ENCODE peak calls at places on chromosomes 7 and 10, in eight cellular contexts. One of them, this sample, is unnamed.

GRCh38 chr7:133904766-133905165 is 222.4 kb upstream of the LRGUK start:
- DNase-seq in HepG2: no peak
- DNase-seq in stomach: no peak
- DNase-seq in uterus: no peak
- DNase-seq in endothelial cell of umbilical vein: peak; percentile 23
- DNase-seq in GM12892: no peak
- DNase-seq in H54: no peak
- DNase-seq in A549: no peak
- DNase-seq in this sample: no peak

GRCh38 chr10:61836888-61837747 is 64.4 kb upstream of the ARID5B start:
- DNase-seq in GM12892: no peak
- DNase-seq in endothelial cell of umbilical vein: peak; percentile 78
- DNase-seq in HepG2: peak; percentile 90
- DNase-seq in H54: peak; percentile 30
- DNase-seq in A549: peak; percentile 47
- DNase-seq in stomach: no peak
- DNase-seq in uterus: no peak
- DNase-seq in this sample: no peak

GRCh38 chr10:22427890-22428571 is 82.7 kb downstream of the SPAG6 start:
- DNase-seq in HepG2: no peak
- DNase-seq in GM12892: no peak
- DNase-seq in endothelial cell of umbilical vein: peak; percentile 77
- DNase-seq in uterus: no peak
- DNase-seq in stomach: no peak
- DNase-seq in A549: peak; percentile 52
- DNase-seq in H54: peak; percentile 21
- DNase-seq in this sample: no peak

GRCh38 chr10:80541144-80541750 is 3.5 kb downstream of the SH2D4B start:
- DNase-seq in A549: no peak
- DNase-seq in endothelial cell of umbilical vein: peak; percentile 57
- DNase-seq in GM12892: no peak
- DNase-seq in uterus: no peak
- DNase-seq in stomach: no peak
- DNase-seq in H54: no peak
- DNase-seq in HepG2: no peak
- DNase-seq in this sample: no peak

GRCh38 chr7:92623544-92623943 is 33.4 kb upstream of the FAM133B start:
- DNase-seq in endothelial cell of umbilical vein: no peak
- DNase-seq in A549: no peak
- DNase-seq in H54: no peak
- DNase-seq in stomach: no peak
- DNase-seq in uterus: no peak
- DNase-seq in HepG2: no peak
- DNase-seq in GM12892: no peak
- DNase-seq in this sample: no peak

GRCh38 chr7:39616138-39616537 is 7.2 kb upstream of the RALA start:
- DNase-seq in A549: no peak
- DNase-seq in uterus: no peak
- DNase-seq in H54: peak; percentile 55
- DNase-seq in GM12892: no peak
- DNase-seq in stomach: no peak
- DNase-seq in endothelial cell of umbilical vein: no peak
- DNase-seq in HepG2: no peak
- DNase-seq in this sample: no peak

GRCh38 chr10:128854965-128855364 is 612.1 kb upstream of the MGMT start:
- DNase-seq in H54: no peak
- DNase-seq in uterus: peak; percentile 77
- DNase-seq in A549: no peak
- DNase-seq in GM12892: no peak
- DNase-seq in endothelial cell of umbilical vein: peak; percentile 4
- DNase-seq in stomach: peak; percentile 86
- DNase-seq in HepG2: peak; percentile 70
- DNase-seq in this sample: peak; percentile 83

GRCh38 chr7:116977172-116977571 is 23.9 kb downstream of the ST7 start:
- DNase-seq in A549: no peak
- DNase-seq in uterus: no peak
- DNase-seq in GM12892: no peak
- DNase-seq in H54: no peak
- DNase-seq in stomach: no peak
- DNase-seq in HepG2: no peak
- DNase-seq in endothelial cell of umbilical vein: no peak
- DNase-seq in this sample: no peak

GRCh38 chr7:88243345-88243909 is 23.6 kb upstream of the SRI start:
- DNase-seq in endothelial cell of umbilical vein: peak; percentile 75
- DNase-seq in stomach: no peak
- DNase-seq in HepG2: peak; percentile 21
- DNase-seq in GM12892: no peak
- DNase-seq in H54: no peak
- DNase-seq in A549: peak; percentile 25
- DNase-seq in uterus: no peak
- DNase-seq in this sample: peak; percentile 52

GRCh38 chr10:92727550-92727949 is 37.8 kb downstream of the HHEX start:
- DNase-seq in uterus: no peak
- DNase-seq in A549: no peak
- DNase-seq in stomach: no peak
- DNase-seq in H54: no peak
- DNase-seq in GM12892: no peak
- DNase-seq in HepG2: peak; percentile 28
- DNase-seq in endothelial cell of umbilical vein: peak; percentile 5
- DNase-seq in this sample: no peak

GRCh38 chr7:25105911-25106310 is 19.1 kb downstream of the CYCS start:
- DNase-seq in A549: no peak
- DNase-seq in stomach: no peak
- DNase-seq in HepG2: no peak
- DNase-seq in endothelial cell of umbilical vein: no peak
- DNase-seq in GM12892: no peak
- DNase-seq in H54: no peak
- DNase-seq in uterus: no peak
- DNase-seq in this sample: no peak

GRCh38 chr10:92419740-92420553 is 129.0 kb downstream of the MARCHF5 start:
- DNase-seq in GM12892: no peak
- DNase-seq in A549: no peak
- DNase-seq in H54: no peak
- DNase-seq in endothelial cell of umbilical vein: peak; percentile 38
- DNase-seq in uterus: no peak
- DNase-seq in stomach: peak; percentile 52
- DNase-seq in HepG2: peak; percentile 42
- DNase-seq in this sample: peak; percentile 33

GRCh38 chr10:16832351-16833080 is 15.3 kb upstream of the RSU1 start:
- DNase-seq in H54: peak; percentile 63
- DNase-seq in endothelial cell of umbilical vein: peak; percentile 98
- DNase-seq in HepG2: no peak
- DNase-seq in A549: no peak
- DNase-seq in stomach: peak; percentile 62
- DNase-seq in uterus: peak; percentile 45
- DNase-seq in GM12892: no peak
- DNase-seq in this sample: no peak

GRCh38 chr10:70699659-70700174 is 27.4 kb downstream of the ADAMTS14 start:
- DNase-seq in stomach: no peak
- DNase-seq in H54: peak; percentile 31
- DNase-seq in HepG2: peak; percentile 9
- DNase-seq in GM12892: no peak
- DNase-seq in uterus: no peak
- DNase-seq in endothelial cell of umbilical vein: no peak
- DNase-seq in A549: no peak
- DNase-seq in this sample: no peak

GRCh38 chr10:95566121-95566520 is 5.0 kb upstream of the SORBS1 start:
- DNase-seq in HepG2: no peak
- DNase-seq in A549: no peak
- DNase-seq in GM12892: no peak
- DNase-seq in stomach: no peak
- DNase-seq in endothelial cell of umbilical vein: no peak
- DNase-seq in uterus: no peak
- DNase-seq in H54: no peak
- DNase-seq in this sample: no peak

GRCh38 chr10:103456074-103456660 is 2.5 kb downstream of the CALHM1 start:
- DNase-seq in stomach: no peak
- DNase-seq in GM12892: no peak
- DNase-seq in H54: no peak
- DNase-seq in HepG2: no peak
- DNase-seq in A549: no peak
- DNase-seq in endothelial cell of umbilical vein: no peak
- DNase-seq in uterus: no peak
- DNase-seq in this sample: no peak

GRCh38 chr7:64999165-65000004 is 7.1 kb downstream of the ERV3-1 start:
- DNase-seq in HepG2: peak; percentile 98
- DNase-seq in GM12892: no peak
- DNase-seq in stomach: peak; percentile 57
- DNase-seq in endothelial cell of umbilical vein: peak; percentile 82
- DNase-seq in H54: no peak
- DNase-seq in uterus: no peak
- DNase-seq in A549: no peak
- DNase-seq in this sample: peak; percentile 37

GRCh38 chr10:130772056-130772455 is 539.5 kb downstream of the TCERG1L start:
- DNase-seq in stomach: no peak
- DNase-seq in HepG2: no peak
- DNase-seq in H54: no peak
- DNase-seq in uterus: no peak
- DNase-seq in endothelial cell of umbilical vein: no peak
- DNase-seq in A549: no peak
- DNase-seq in GM12892: no peak
- DNase-seq in this sample: no peak

GRCh38 chr10:70528726-70529362 is 50.3 kb downstream of the PALD1 start:
- DNase-seq in endothelial cell of umbilical vein: peak; percentile 52
- DNase-seq in GM12892: no peak
- DNase-seq in stomach: no peak
- DNase-seq in A549: peak; percentile 67
- DNase-seq in uterus: no peak
- DNase-seq in HepG2: peak; percentile 34
- DNase-seq in H54: peak; percentile 90
- DNase-seq in this sample: no peak

GRCh38 chr10:32445740-32446615 is at the start of gene CCDC7:
- DNase-seq in uterus: peak; percentile 72
- DNase-seq in endothelial cell of umbilical vein: peak; percentile 93
- DNase-seq in A549: peak; percentile 57
- DNase-seq in HepG2: peak; percentile 62
- DNase-seq in stomach: peak; percentile 87
- DNase-seq in GM12892: peak; percentile 65
- DNase-seq in H54: peak; percentile 70
- DNase-seq in this sample: peak; percentile 38

GRCh38 chr10:32445036-32445435 is 904 bp upstream of the CCDC7 start:
- DNase-seq in uterus: no peak
- DNase-seq in HepG2: no peak
- DNase-seq in A549: peak; percentile 10
- DNase-seq in H54: no peak
- DNase-seq in GM12892: no peak
- DNase-seq in endothelial cell of umbilical vein: no peak
- DNase-seq in stomach: no peak
- DNase-seq in this sample: no peak

GRCh38 chr10:32446701-32447406 is 914 bp downstream of the CCDC7 start:
- DNase-seq in A549: peak; percentile 5
- DNase-seq in GM12892: no peak
- DNase-seq in stomach: no peak
- DNase-seq in H54: no peak
- DNase-seq in HepG2: no peak
- DNase-seq in uterus: no peak
- DNase-seq in endothelial cell of umbilical vein: peak; percentile 29
- DNase-seq in this sample: no peak
- TF ChIP-seq POLR2A in A549: no peak
- TF ChIP-seq POLR2A in GM12892: no peak
- TF ChIP-seq POLR2A in stomach: no peak
- TF ChIP-seq POLR2A in H54: no peak
- TF ChIP-seq POLR2A in HepG2: no peak
- TF ChIP-seq POLR2A in uterus: no peak
- TF ChIP-seq POLR2A in endothelial cell of umbilical vein: no peak
- TF ChIP-seq POLR2A in this sample: no peak

GRCh38 chr10:15180736-15181135 is 12.2 kb upstream of the NMT2 start:
- DNase-seq in GM12892: no peak
- DNase-seq in A549: no peak
- DNase-seq in H54: no peak
- DNase-seq in endothelial cell of umbilical vein: no peak
- DNase-seq in HepG2: peak; percentile 20
- DNase-seq in uterus: no peak
- DNase-seq in stomach: no peak
- DNase-seq in this sample: no peak
- TF ChIP-seq POLR2A in GM12892: no peak
- TF ChIP-seq POLR2A in A549: no peak
- TF ChIP-seq POLR2A in H54: no peak
- TF ChIP-seq POLR2A in endothelial cell of umbilical vein: no peak
- TF ChIP-seq POLR2A in HepG2: no peak
- TF ChIP-seq POLR2A in uterus: no peak
- TF ChIP-seq POLR2A in stomach: no peak
- TF ChIP-seq POLR2A in this sample: no peak

GRCh38 chr7:50653116-50653854 is 88.1 kb upstream of the DDC start:
- DNase-seq in A549: no peak
- DNase-seq in GM12892: no peak
- DNase-seq in stomach: peak; percentile 41
- DNase-seq in HepG2: peak; percentile 8
- DNase-seq in uterus: peak; percentile 80
- DNase-seq in endothelial cell of umbilical vein: no peak
- DNase-seq in H54: peak; percentile 69
- DNase-seq in this sample: peak; percentile 63
- TF ChIP-seq POLR2A in A549: no peak
- TF ChIP-seq POLR2A in GM12892: no peak
- TF ChIP-seq POLR2A in stomach: no peak
- TF ChIP-seq POLR2A in HepG2: no peak
- TF ChIP-seq POLR2A in uterus: no peak
- TF ChIP-seq POLR2A in endothelial cell of umbilical vein: no peak
- TF ChIP-seq POLR2A in H54: no peak
- TF ChIP-seq POLR2A in this sample: no peak

GRCh38 chr7:151719895-151720238 is 157.0 kb downstream of the PRKAG2 start:
- DNase-seq in uterus: no peak
- DNase-seq in GM12892: no peak
- DNase-seq in stomach: no peak
- DNase-seq in endothelial cell of umbilical vein: no peak
- DNase-seq in H54: no peak
- DNase-seq in HepG2: no peak
- DNase-seq in A549: no peak
- DNase-seq in this sample: no peak

GRCh38 chr7:151719031-151719894 is 157.7 kb downstream of the PRKAG2 start:
- DNase-seq in A549: no peak
- DNase-seq in GM12892: no peak
- DNase-seq in H54: no peak
- DNase-seq in stomach: no peak
- DNase-seq in HepG2: no peak
- DNase-seq in endothelial cell of umbilical vein: no peak
- DNase-seq in uterus: no peak
- DNase-seq in this sample: no peak

GRCh38 chr7:151721236-151721635 is 155.7 kb downstream of the PRKAG2 start:
- DNase-seq in uterus: no peak
- DNase-seq in endothelial cell of umbilical vein: no peak
- DNase-seq in HepG2: no peak
- DNase-seq in A549: no peak
- DNase-seq in H54: no peak
- DNase-seq in stomach: no peak
- DNase-seq in GM12892: no peak
- DNase-seq in this sample: no peak

GRCh38 chr7:151721694-151722093 is 155.2 kb downstream of the PRKAG2 start:
- DNase-seq in A549: no peak
- DNase-seq in endothelial cell of umbilical vein: no peak
- DNase-seq in stomach: no peak
- DNase-seq in uterus: no peak
- DNase-seq in GM12892: no peak
- DNase-seq in HepG2: no peak
- DNase-seq in H54: no peak
- DNase-seq in this sample: no peak

DNA sequence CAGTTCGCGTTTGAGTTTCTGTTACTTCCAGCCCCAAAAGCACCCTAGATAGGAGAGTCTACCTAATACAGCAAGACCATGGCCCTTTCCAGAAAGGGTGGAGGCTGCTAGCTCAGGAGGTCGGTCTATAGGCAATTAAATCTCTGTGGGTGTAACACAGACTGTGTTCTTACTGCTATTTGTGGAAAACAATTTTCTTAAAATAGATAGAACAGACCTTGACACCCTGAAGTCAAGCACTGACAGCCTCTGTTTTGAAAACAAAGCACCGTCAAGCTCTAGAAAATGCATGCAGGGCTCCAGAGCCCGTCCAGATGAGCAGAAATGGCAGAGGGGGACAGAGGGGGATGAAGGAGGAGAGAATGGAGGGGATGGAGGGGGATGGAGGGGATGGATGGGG is 156.6 kb downstream of the PRKAG2 start:
- DNase-seq in H54: no peak
- DNase-seq in uterus: no peak
- DNase-seq in GM12892: no peak
- DNase-seq in HepG2: no peak
- DNase-seq in stomach: no peak
- DNase-seq in endothelial cell of umbilical vein: no peak
- DNase-seq in A549: no peak
- DNase-seq in this sample: no peak
- TF ChIP-seq POLR2A in H54: no peak
- TF ChIP-seq POLR2A in uterus: no peak
- TF ChIP-seq POLR2A in GM12892: no peak
- TF ChIP-seq POLR2A in HepG2: no peak
- TF ChIP-seq POLR2A in stomach: no peak
- TF ChIP-seq POLR2A in endothelial cell of umbilical vein: no peak
- TF ChIP-seq POLR2A in A549: no peak
- TF ChIP-seq POLR2A in this sample: no peak